ENCODE peak calls at places on chromosome 7, in five cellular contexts. One of them, this sample, is unnamed.
A peak's percentile ranks its signal among the peaks of the same experiment; 100 is the strongest.

GRCh38 chr7:126658684-126659083 is 594.1 kb downstream of the GRM8 start:
- DNase-seq in WTC11: no peak
- DNase-seq in GM12878: no peak
- DNase-seq in H1: no peak
- DNase-seq in K562: no peak
- DNase-seq in this sample: no peak

GRCh38 chr7:127812540-127812939 is 160.5 kb downstream of the SND1 start:
- DNase-seq in GM12878: no peak
- DNase-seq in K562: no peak
- DNase-seq in WTC11: no peak
- DNase-seq in H1: no peak
- DNase-seq in this sample: no peak

GRCh38 chr7:1564603-1565022 is 5.2 kb downstream of the PSMG3 start:
- DNase-seq in GM12878: no peak
- DNase-seq in WTC11: no peak
- DNase-seq in K562: no peak
- DNase-seq in H1: no peak
- DNase-seq in this sample: no peak

GRCh38 chr7:141012044-141012685 is 2.6 kb downstream of the MRPS33 start:
- DNase-seq in WTC11: peak; percentile 63
- DNase-seq in H1: peak; percentile 75
- DNase-seq in K562: peak; percentile 39
- DNase-seq in GM12878: peak; percentile 62
- DNase-seq in this sample: peak; percentile 70

GRCh38 chr7:136030330-136030729 is 53.2 kb upstream of the MTPN start:
- DNase-seq in K562: no peak
- DNase-seq in GM12878: no peak
- DNase-seq in H1: no peak
- DNase-seq in WTC11: no peak
- DNase-seq in this sample: no peak

GRCh38 chr7:134809611-134810010 is 30.2 kb downstream of the CALD1 start:
- DNase-seq in K562: no peak
- DNase-seq in H1: no peak
- DNase-seq in GM12878: no peak
- DNase-seq in WTC11: no peak
- DNase-seq in this sample: no peak

GRCh38 chr7:148664319-148664718 is 34.4 kb upstream of the CUL1 start:
- DNase-seq in K562: no peak
- DNase-seq in GM12878: no peak
- DNase-seq in H1: no peak
- DNase-seq in WTC11: no peak
- DNase-seq in this sample: no peak

GRCh38 chr7:11742496-11742895 is 89.5 kb downstream of the THSD7A start:
- DNase-seq in GM12878: no peak
- DNase-seq in K562: no peak
- DNase-seq in WTC11: no peak
- DNase-seq in H1: no peak
- DNase-seq in this sample: no peak

GRCh38 chr7:23471090-23471859 is 984 bp upstream of the IGF2BP3 start:
- DNase-seq in K562: peak; percentile 82
- DNase-seq in GM12878: no peak
- DNase-seq in WTC11: peak; percentile 92
- DNase-seq in H1: peak; percentile 89
- DNase-seq in this sample: peak; percentile 83

GRCh38 chr7:86918245-86918644 is 141.2 kb downstream of the ELAPOR2 start:
- DNase-seq in GM12878: no peak
- DNase-seq in H1: no peak
- DNase-seq in WTC11: no peak
- DNase-seq in K562: no peak
- DNase-seq in this sample: no peak

GRCh38 chr7:132161231-132161915 is 414.9 kb downstream of the PLXNA4 start:
- DNase-seq in GM12878: no peak
- DNase-seq in K562: no peak
- DNase-seq in H1: no peak
- DNase-seq in WTC11: no peak
- DNase-seq in this sample: no peak

GRCh38 chr7:102253973-102254370 is 32.7 kb upstream of the SH2B2 start:
- DNase-seq in WTC11: no peak
- DNase-seq in GM12878: no peak
- DNase-seq in K562: no peak
- DNase-seq in H1: no peak
- DNase-seq in this sample: no peak

GRCh38 chr7:93821463-93821862 is 69.1 kb downstream of the TFPI2 start:
- DNase-seq in H1: no peak
- DNase-seq in WTC11: no peak
- DNase-seq in GM12878: no peak
- DNase-seq in K562: no peak
- DNase-seq in this sample: no peak

GRCh38 chr7:69652947-69653701 is 54.8 kb downstream of the AUTS2 start:
- DNase-seq in GM12878: no peak
- DNase-seq in H1: no peak
- DNase-seq in K562: no peak
- DNase-seq in WTC11: no peak
- DNase-seq in this sample: no peak

GRCh38 chr7:2863461-2864066 is 19.5 kb upstream of the GNA12 start:
- DNase-seq in K562: peak; percentile 41
- DNase-seq in WTC11: peak; percentile 32
- DNase-seq in H1: no peak
- DNase-seq in GM12878: peak; percentile 84
- DNase-seq in this sample: peak; percentile 89

GRCh38 chr7:16961650-16962049 is 79.9 kb upstream of the AGR3 start:
- DNase-seq in WTC11: no peak
- DNase-seq in GM12878: no peak
- DNase-seq in K562: no peak
- DNase-seq in H1: no peak
- DNase-seq in this sample: no peak

GRCh38 chr7:69388462-69389137 is 209.7 kb upstream of the AUTS2 start:
- DNase-seq in H1: no peak
- DNase-seq in WTC11: no peak
- DNase-seq in GM12878: no peak
- DNase-seq in K562: no peak
- DNase-seq in this sample: no peak

GRCh38 chr7:105173586-105173985 is 159.6 kb downstream of the KMT2E start:
- DNase-seq in H1: no peak
- DNase-seq in GM12878: no peak
- DNase-seq in K562: no peak
- DNase-seq in WTC11: no peak
- DNase-seq in this sample: no peak

GRCh38 chr7:29622335-29623265 is 59.0 kb downstream of the PRR15 start:
- DNase-seq in H1: no peak
- DNase-seq in K562: no peak
- DNase-seq in WTC11: no peak
- DNase-seq in GM12878: no peak
- DNase-seq in this sample: no peak

GRCh38 chr7:71787513-71787912 is 624.6 kb downstream of the CALN1 start:
- DNase-seq in H1: no peak
- DNase-seq in GM12878: no peak
- DNase-seq in WTC11: no peak
- DNase-seq in K562: no peak
- DNase-seq in this sample: no peak
- TF ChIP-seq SP1 in H1: no peak
- TF ChIP-seq SP1 in GM12878: no peak
- TF ChIP-seq SP1 in WTC11: no peak
- TF ChIP-seq SP1 in K562: no peak
- TF ChIP-seq SP1 in this sample: no peak

DNA sequence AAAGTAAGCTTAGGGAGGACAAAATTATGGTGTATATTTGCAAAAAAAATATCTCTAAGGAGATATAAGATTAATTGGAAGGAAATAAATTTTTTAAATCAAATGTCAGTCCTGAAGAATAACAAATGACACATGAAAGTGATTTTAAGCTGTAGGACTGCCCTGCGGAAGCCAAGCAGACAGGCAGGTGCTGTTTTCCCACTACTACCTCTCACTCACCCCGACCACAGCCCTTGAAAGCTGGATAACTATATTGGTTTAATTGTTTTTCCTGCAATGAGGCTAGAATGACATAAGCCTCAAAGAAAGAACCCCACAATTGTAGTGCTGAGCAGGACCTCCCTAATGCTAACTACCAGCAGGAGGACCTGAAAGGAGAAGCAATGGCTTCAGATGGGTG is 68.6 kb upstream of the VIPR2 start:
- DNase-seq in K562: no peak
- DNase-seq in GM12878: no peak
- DNase-seq in WTC11: no peak
- DNase-seq in H1: peak; percentile 6
- DNase-seq in this sample: no peak
- TF ChIP-seq CREB1 in K562: no peak
- TF ChIP-seq CREB1 in GM12878: no peak
- TF ChIP-seq CREB1 in WTC11: no peak
- TF ChIP-seq CREB1 in H1: no peak
- TF ChIP-seq CREB1 in this sample: no peak

GRCh38 chr7:73560035-73560835 is 2.7 kb upstream of the BCL7B start:
- DNase-seq in K562: peak; percentile 33
- DNase-seq in GM12878: no peak
- DNase-seq in WTC11: no peak
- DNase-seq in H1: no peak
- DNase-seq in this sample: peak; percentile 46
- TF ChIP-seq SP1 in K562: no peak
- TF ChIP-seq SP1 in GM12878: no peak
- TF ChIP-seq SP1 in WTC11: no peak
- TF ChIP-seq SP1 in H1: no peak
- TF ChIP-seq SP1 in this sample: no peak

GRCh38 chr7:90246184-90246583 is 1.2 kb downstream of the CFAP69 start:
- DNase-seq in GM12878: no peak
- DNase-seq in K562: no peak
- DNase-seq in WTC11: peak; percentile 44
- DNase-seq in H1: peak; percentile 54
- DNase-seq in this sample: no peak
- TF ChIP-seq CREB1 in GM12878: no peak
- TF ChIP-seq CREB1 in K562: no peak
- TF ChIP-seq CREB1 in WTC11: no peak
- TF ChIP-seq CREB1 in H1: no peak
- TF ChIP-seq CREB1 in this sample: no peak

GRCh38 chr7:90564455-90564854 is 31.7 kb upstream of the CDK14 start:
- DNase-seq in GM12878: no peak
- DNase-seq in H1: no peak
- DNase-seq in K562: no peak
- DNase-seq in WTC11: no peak
- DNase-seq in this sample: no peak

GRCh38 chr7:90563286-90563685 is 32.8 kb upstream of the CDK14 start:
- DNase-seq in H1: no peak
- DNase-seq in GM12878: no peak
- DNase-seq in K562: no peak
- DNase-seq in WTC11: no peak
- DNase-seq in this sample: no peak

DNA sequence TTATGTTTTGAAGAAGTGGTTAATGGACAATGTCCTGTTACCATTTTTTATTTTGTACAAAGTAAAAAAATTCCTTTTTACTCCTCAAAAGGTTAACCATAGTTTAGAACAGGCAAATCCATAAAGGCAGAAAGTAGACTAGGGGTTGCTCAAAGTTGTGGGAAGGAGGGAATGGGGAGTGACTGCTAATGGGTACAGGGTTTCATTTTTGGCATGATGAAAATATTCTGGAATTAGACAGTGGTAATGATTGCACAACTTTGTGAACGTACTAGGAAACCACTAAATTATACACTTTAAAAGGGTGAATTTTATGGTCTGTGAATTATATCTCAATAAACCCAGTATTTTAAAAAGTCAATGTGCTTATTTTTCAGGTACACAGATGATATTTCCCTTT is 35.4 kb upstream of the CDK14 start:
- DNase-seq in WTC11: no peak
- DNase-seq in K562: no peak
- DNase-seq in GM12878: no peak
- DNase-seq in H1: no peak
- DNase-seq in this sample: no peak
- TF ChIP-seq SP1 in WTC11: no peak
- TF ChIP-seq SP1 in K562: no peak
- TF ChIP-seq SP1 in GM12878: no peak
- TF ChIP-seq SP1 in H1: no peak
- TF ChIP-seq SP1 in this sample: no peak

DNA sequence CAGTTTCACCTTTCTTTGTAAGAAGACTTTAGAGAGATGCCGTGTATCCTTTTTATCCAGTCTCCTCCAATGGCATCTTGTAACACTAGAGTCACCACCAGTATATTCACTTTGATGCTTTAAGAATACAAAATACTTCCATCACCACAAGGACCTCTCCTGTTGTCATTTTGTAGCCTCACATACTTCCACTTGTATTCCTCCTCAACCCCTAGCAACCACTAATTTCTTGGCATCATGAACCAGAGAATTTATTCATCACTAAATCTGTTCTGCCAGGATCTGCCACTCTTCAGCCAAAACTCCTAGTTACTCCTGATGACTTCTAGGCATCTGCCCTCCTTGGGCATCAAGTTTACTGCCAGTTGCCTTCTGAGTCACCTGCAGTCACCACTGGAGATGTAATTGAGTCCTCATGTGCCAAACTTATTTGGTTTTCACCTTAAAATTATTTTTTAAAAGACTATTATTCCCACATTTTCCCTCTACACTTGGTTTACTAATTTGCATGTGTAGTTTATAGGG is 906.9 kb downstream of the CNTNAP2 start:
- DNase-seq in GM12878: no peak
- DNase-seq in K562: no peak
- DNase-seq in WTC11: no peak
- DNase-seq in H1: no peak
- DNase-seq in this sample: no peak
- TF ChIP-seq CREB1 in GM12878: no peak
- TF ChIP-seq CREB1 in K562: no peak
- TF ChIP-seq CREB1 in WTC11: no peak
- TF ChIP-seq CREB1 in H1: no peak
- TF ChIP-seq CREB1 in this sample: no peak

This sample was measured in HepG2.